ENCODE peak calls at places on chromosomes 12 and 14, in seven cellular contexts. One of them, this sample, is unnamed.

GRCh38 chr14:91997492-91997891 is 42.4 kb downstream of the TRIP11 start:
- DNase-seq in prostate gland: no peak
- DNase-seq in IMR-90: peak; percentile 28
- DNase-seq in uterus: no peak
- DNase-seq in heart left ventricle: no peak
- DNase-seq in stomach: no peak
- DNase-seq in ovary: no peak
- DNase-seq in this sample: no peak

GRCh38 chr12:57470286-57470969 is 9.2 kb downstream of the ARHGAP9 start:
- DNase-seq in prostate gland: no peak
- DNase-seq in IMR-90: no peak
- DNase-seq in uterus: no peak
- DNase-seq in heart left ventricle: no peak
- DNase-seq in stomach: no peak
- DNase-seq in ovary: no peak
- DNase-seq in this sample: no peak

GRCh38 chr14:75084513-75084912 is 15.1 kb downstream of the ZC2HC1C start:
- DNase-seq in prostate gland: peak; percentile 24
- DNase-seq in IMR-90: no peak
- DNase-seq in uterus: no peak
- DNase-seq in heart left ventricle: no peak
- DNase-seq in stomach: no peak
- DNase-seq in ovary: no peak
- DNase-seq in this sample: no peak

GRCh38 chr12:96034631-96035282 is 630 bp downstream of the LTA4H start:
- DNase-seq in prostate gland: no peak
- DNase-seq in IMR-90: peak; percentile 37
- DNase-seq in uterus: peak; percentile 26
- DNase-seq in heart left ventricle: peak; percentile 60
- DNase-seq in stomach: no peak
- DNase-seq in ovary: no peak
- DNase-seq in this sample: peak; percentile 37

GRCh38 chr14:98210045-98210678 is 1061.8 kb downstream of the BCL11B start:
- DNase-seq in prostate gland: no peak
- DNase-seq in IMR-90: no peak
- DNase-seq in uterus: no peak
- DNase-seq in heart left ventricle: no peak
- DNase-seq in stomach: no peak
- DNase-seq in ovary: no peak
- DNase-seq in this sample: no peak

GRCh38 chr14:70266157-70266556 is 77.4 kb upstream of the SLC8A3 start:
- DNase-seq in prostate gland: no peak
- DNase-seq in IMR-90: no peak
- DNase-seq in uterus: no peak
- DNase-seq in heart left ventricle: no peak
- DNase-seq in stomach: no peak
- DNase-seq in ovary: no peak
- DNase-seq in this sample: no peak

GRCh38 chr12:126404293-126404851 is 1339.1 kb downstream of the AACS start:
- DNase-seq in prostate gland: no peak
- DNase-seq in IMR-90: no peak
- DNase-seq in uterus: no peak
- DNase-seq in heart left ventricle: no peak
- DNase-seq in stomach: no peak
- DNase-seq in ovary: no peak
- DNase-seq in this sample: no peak

GRCh38 chr12:6341439-6342139 is at the start of gene TNFRSF1A:
- DNase-seq in prostate gland: peak; percentile 81
- DNase-seq in IMR-90: peak; percentile 85
- DNase-seq in uterus: peak; percentile 89
- DNase-seq in heart left ventricle: peak; percentile 86
- DNase-seq in stomach: peak; percentile 75
- DNase-seq in ovary: peak; percentile 77
- DNase-seq in this sample: peak; percentile 87

GRCh38 chr12:40693503-40693863 is 1.2 kb downstream of the CNTN1 start:
- DNase-seq in prostate gland: peak; percentile 5
- DNase-seq in IMR-90: no peak
- DNase-seq in uterus: peak; percentile 22
- DNase-seq in heart left ventricle: no peak
- DNase-seq in stomach: no peak
- DNase-seq in ovary: peak; percentile 39
- DNase-seq in this sample: peak; percentile 74

GRCh38 chr12:48903363-48903981 is 21.8 kb downstream of the FKBP11 start:
- DNase-seq in prostate gland: no peak
- DNase-seq in IMR-90: peak; percentile 32
- DNase-seq in uterus: no peak
- DNase-seq in heart left ventricle: no peak
- DNase-seq in stomach: no peak
- DNase-seq in ovary: no peak
- DNase-seq in this sample: no peak

GRCh38 chr12:113368331-113368730 is 9.9 kb downstream of the PLBD2 start:
- DNase-seq in prostate gland: no peak
- DNase-seq in IMR-90: no peak
- DNase-seq in uterus: no peak
- DNase-seq in heart left ventricle: no peak
- DNase-seq in stomach: no peak
- DNase-seq in ovary: no peak
- DNase-seq in this sample: no peak

GRCh38 chr14:88879016-88879415 is 54.6 kb downstream of the TTC8 start:
- DNase-seq in prostate gland: no peak
- DNase-seq in IMR-90: peak; percentile 96
- DNase-seq in uterus: no peak
- DNase-seq in heart left ventricle: no peak
- DNase-seq in stomach: no peak
- DNase-seq in ovary: no peak
- DNase-seq in this sample: no peak

GRCh38 chr14:67467134-67467533 is 21.4 kb downstream of the TMEM229B start:
- DNase-seq in prostate gland: no peak
- DNase-seq in IMR-90: no peak
- DNase-seq in uterus: no peak
- DNase-seq in heart left ventricle: no peak
- DNase-seq in stomach: no peak
- DNase-seq in ovary: no peak
- DNase-seq in this sample: no peak

GRCh38 chr12:121237415-121237814 is 27.5 kb downstream of the P2RX4 start:
- DNase-seq in prostate gland: no peak
- DNase-seq in IMR-90: no peak
- DNase-seq in uterus: no peak
- DNase-seq in heart left ventricle: no peak
- DNase-seq in stomach: peak; percentile 64
- DNase-seq in ovary: no peak
- DNase-seq in this sample: no peak

GRCh38 chr12:132209654-132210222 is 65.5 kb downstream of the NOC4L start:
- DNase-seq in prostate gland: no peak
- DNase-seq in IMR-90: no peak
- DNase-seq in uterus: no peak
- DNase-seq in heart left ventricle: no peak
- DNase-seq in stomach: no peak
- DNase-seq in ovary: no peak
- DNase-seq in this sample: no peak

GRCh38 chr12:131219173-131220006 is 265.7 kb downstream of the ADGRD1 start:
- DNase-seq in prostate gland: no peak
- DNase-seq in IMR-90: no peak
- DNase-seq in uterus: no peak
- DNase-seq in heart left ventricle: no peak
- DNase-seq in stomach: no peak
- DNase-seq in ovary: no peak
- DNase-seq in this sample: no peak

GRCh38 chr12:120264511-120265202 is 873 bp downstream of the PXN start:
- DNase-seq in prostate gland: peak; percentile 64
- DNase-seq in IMR-90: no peak
- DNase-seq in uterus: peak; percentile 36
- DNase-seq in heart left ventricle: no peak
- DNase-seq in stomach: no peak
- DNase-seq in ovary: no peak
- DNase-seq in this sample: no peak

GRCh38 chr14:97580923-97581495 is 783.8 kb downstream of the VRK1 start:
- DNase-seq in prostate gland: no peak
- DNase-seq in IMR-90: no peak
- DNase-seq in uterus: no peak
- DNase-seq in heart left ventricle: no peak
- DNase-seq in stomach: no peak
- DNase-seq in ovary: no peak
- DNase-seq in this sample: no peak

GRCh38 chr12:28057856-28058615 is 85.5 kb upstream of the PTHLH start:
- DNase-seq in prostate gland: no peak
- DNase-seq in IMR-90: peak; percentile 25
- DNase-seq in uterus: no peak
- DNase-seq in heart left ventricle: no peak
- DNase-seq in stomach: no peak
- DNase-seq in ovary: no peak
- DNase-seq in this sample: no peak

GRCh38 chr12:50598321-50598862 is 93.6 kb downstream of the DIP2B start:
- DNase-seq in prostate gland: no peak
- DNase-seq in IMR-90: peak; percentile 35
- DNase-seq in uterus: no peak
- DNase-seq in heart left ventricle: no peak
- DNase-seq in stomach: no peak
- DNase-seq in ovary: no peak
- DNase-seq in this sample: peak; percentile 60

GRCh38 chr14:105065280-105066228 is at the start of gene GPR132:
- DNase-seq in prostate gland: no peak
- DNase-seq in IMR-90: no peak
- DNase-seq in uterus: no peak
- DNase-seq in heart left ventricle: peak; percentile 77
- DNase-seq in stomach: peak; percentile 63
- DNase-seq in ovary: no peak
- DNase-seq in this sample: peak; percentile 38
- TF ChIP-seq POLR2A in prostate gland: peak; percentile 9
- TF ChIP-seq POLR2A in IMR-90: no peak
- TF ChIP-seq POLR2A in uterus: no peak
- TF ChIP-seq POLR2A in heart left ventricle: no peak
- TF ChIP-seq POLR2A in stomach: no peak
- TF ChIP-seq POLR2A in ovary: no peak
- TF ChIP-seq POLR2A in this sample: no peak

DNA sequence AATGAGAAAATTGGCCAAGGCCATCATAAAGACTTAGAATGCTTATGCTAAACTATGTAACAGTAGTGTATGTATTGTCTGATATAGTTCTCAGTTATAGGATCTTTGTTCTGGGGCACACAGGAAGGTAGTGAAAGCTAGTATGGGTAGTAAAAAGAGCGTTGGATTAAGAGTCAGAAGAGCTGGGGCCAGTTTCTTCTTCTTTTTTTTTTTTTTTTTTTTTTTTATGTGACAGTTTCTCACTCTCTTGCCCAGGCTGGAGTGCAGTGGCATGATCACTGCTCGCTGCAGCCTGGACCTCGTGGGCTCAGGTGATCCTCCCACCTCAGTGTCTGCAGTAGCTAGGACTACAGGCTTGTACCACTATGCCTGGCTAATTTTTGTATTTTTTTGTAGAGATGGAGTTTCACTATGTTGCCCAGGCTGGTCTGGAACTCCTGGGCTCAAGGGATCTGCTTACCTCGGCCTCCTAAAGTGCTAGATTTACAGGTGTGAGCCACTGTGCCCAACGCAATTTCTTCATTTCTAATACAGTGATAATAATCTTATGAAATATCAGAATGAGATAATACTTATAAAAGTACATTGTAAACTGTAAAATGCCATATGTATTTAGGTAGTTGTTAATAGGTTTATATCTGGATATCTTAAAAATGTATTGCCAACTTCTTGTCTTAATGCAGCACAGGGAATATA is 7.4 kb downstream of the MDM2 start:
- DNase-seq in prostate gland: no peak
- DNase-seq in IMR-90: no peak
- DNase-seq in uterus: no peak
- DNase-seq in heart left ventricle: no peak
- DNase-seq in stomach: no peak
- DNase-seq in ovary: no peak
- DNase-seq in this sample: no peak
- H3K4me1 ChIP-seq in prostate gland: peaks cover 8% of the 10 kb centered on the region
- H3K4me1 ChIP-seq in IMR-90: peaks cover 2% of the 10 kb centered on the region
- H3K4me1 ChIP-seq in uterus: peaks cover 9% of the 10 kb centered on the region
- H3K4me1 ChIP-seq in heart left ventricle: peaks cover 16% of the 10 kb centered on the region
- H3K4me1 ChIP-seq in stomach: peaks cover 27% of the 10 kb centered on the region
- H3K4me1 ChIP-seq in ovary: peaks cover 3% of the 10 kb centered on the region
- H3K4me1 ChIP-seq in this sample: peaks cover 4% of the 10 kb centered on the region

DNA sequence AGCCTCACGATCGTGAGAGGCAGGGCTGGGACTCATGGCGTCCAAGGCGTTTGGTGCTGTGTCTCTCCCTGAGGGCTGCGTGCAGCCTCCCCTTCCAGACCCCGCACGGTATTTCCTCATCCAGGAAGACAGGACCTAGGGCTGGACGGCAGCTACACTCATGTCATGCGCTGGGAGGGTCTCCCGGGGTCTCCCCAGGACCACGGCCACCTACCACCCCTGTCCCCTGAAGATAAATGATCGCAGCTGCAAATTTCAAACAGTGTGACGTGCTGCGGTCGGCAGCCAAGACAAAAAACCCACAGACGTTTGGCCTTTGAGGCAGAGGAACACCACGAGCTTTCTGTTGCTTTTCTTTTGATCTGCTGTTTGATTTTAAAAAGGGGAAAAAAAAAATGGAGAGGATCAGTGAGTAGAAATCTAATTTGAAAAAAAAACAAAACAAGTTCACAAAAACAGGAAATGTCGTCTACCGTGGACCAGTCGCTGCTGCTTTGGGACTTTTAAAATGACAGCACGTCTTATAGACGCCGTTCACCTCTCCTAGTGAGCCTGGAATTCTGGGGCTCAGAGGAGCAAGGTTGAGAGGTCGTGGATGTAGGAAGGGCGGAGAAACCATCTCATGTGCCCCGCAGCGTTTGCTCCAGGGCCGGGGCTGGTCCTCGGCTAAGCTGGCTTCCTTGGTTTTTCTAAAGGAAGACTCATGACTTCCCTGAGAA is 237.6 kb downstream of the SLC41A2 start:
- DNase-seq in prostate gland: no peak
- DNase-seq in IMR-90: peak; percentile 47
- DNase-seq in uterus: no peak
- DNase-seq in heart left ventricle: no peak
- DNase-seq in stomach: peak; percentile 40
- DNase-seq in ovary: peak; percentile 6
- DNase-seq in this sample: peak; percentile 37
- TF ChIP-seq POLR2A in prostate gland: no peak
- TF ChIP-seq POLR2A in IMR-90: no peak
- TF ChIP-seq POLR2A in uterus: no peak
- TF ChIP-seq POLR2A in heart left ventricle: no peak
- TF ChIP-seq POLR2A in stomach: no peak
- TF ChIP-seq POLR2A in ovary: no peak
- TF ChIP-seq POLR2A in this sample: no peak

DNA sequence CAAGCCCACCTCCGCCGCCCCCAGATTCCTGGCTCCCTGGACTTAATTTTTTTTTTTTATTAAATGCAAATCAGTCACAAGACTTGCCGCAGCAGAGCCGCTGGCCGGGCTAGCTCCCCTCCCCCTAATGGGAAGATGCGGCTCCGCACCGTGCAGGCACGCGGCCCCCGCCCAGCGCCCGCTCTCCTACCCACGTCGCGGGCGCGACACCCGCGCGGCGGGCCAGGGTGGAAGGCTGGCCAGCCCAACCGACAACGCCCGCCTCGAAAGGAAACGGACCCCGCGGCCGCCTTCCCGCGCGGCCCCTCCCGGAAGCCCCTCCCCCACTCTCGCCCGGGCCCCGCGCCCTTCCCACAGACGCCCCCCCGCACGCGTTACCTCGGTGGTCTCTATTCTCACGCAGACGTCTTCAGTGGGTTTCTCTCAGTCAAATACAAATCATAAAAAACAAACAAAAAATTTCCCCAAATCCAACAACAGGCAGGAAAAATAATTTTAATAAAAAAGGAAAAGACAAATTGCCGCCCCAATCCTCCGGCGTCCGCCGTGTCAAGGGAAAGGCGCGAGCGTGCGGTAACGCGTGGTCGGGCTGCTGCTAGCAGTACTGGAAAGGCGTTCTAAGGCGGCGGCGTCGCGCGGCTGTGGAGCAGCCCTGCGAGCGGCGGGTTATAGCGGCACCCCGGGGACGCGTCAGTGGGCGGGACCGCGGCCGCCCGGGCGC is at the start of gene SLC38A2:
- DNase-seq in prostate gland: peak; percentile 98
- DNase-seq in IMR-90: peak; percentile 90
- DNase-seq in uterus: peak; percentile 98
- DNase-seq in heart left ventricle: peak; percentile 99
- DNase-seq in stomach: peak; percentile 99
- DNase-seq in ovary: peak; percentile 99
- DNase-seq in this sample: peak; percentile 99
- H3K4me1 ChIP-seq in prostate gland: peaks cover 5% of the 10 kb centered on the region
- H3K4me1 ChIP-seq in IMR-90: peaks cover 10% of the 10 kb centered on the region
- H3K4me1 ChIP-seq in uterus: peaks cover 3% of the 10 kb centered on the region
- H3K4me1 ChIP-seq in heart left ventricle: peaks cover 44% of the 10 kb centered on the region
- H3K4me1 ChIP-seq in stomach: peaks cover 23% of the 10 kb centered on the region
- H3K4me1 ChIP-seq in ovary: peaks cover 10% of the 10 kb centered on the region
- H3K4me1 ChIP-seq in this sample: peaks cover 25% of the 10 kb centered on the region